ENCODE peak calls at places on chromosomes 12 and 14, in nine cellular contexts. J, Q, M, Y, N, E, T, B and S are unnamed samples.

GRCh38 chr14:60090864-60091519 is 731 bp upstream of the PCNX4 start:
- DNase-seq in Q (no peak), T (peak; percentile 75), B (no peak), E (no peak), M (peak; percentile 50), J (peak; percentile 54), N (peak; percentile 80), Y (no peak), S (peak; percentile 51)

GRCh38 chr12:117972341-117972740 is 3.6 kb upstream of the KSR2 start:
- DNase-seq in J (no peak), Q (no peak), M (no peak), E (no peak), N (no peak), T (no peak), Y (no peak), B (no peak), S (no peak)

GRCh38 chr12:86256169-86256568 is at the start of gene MGAT4C:
- DNase-seq in Q (no peak), M (no peak), T (no peak), J (no peak), N (no peak), B (no peak), E (no peak), Y (no peak), S (no peak)

GRCh38 chr12:24444634-24445033 is 495.2 kb upstream of the SOX5 start:
- DNase-seq in B (no peak), N (no peak), Y (no peak), M (no peak), J (no peak), Q (no peak), E (no peak), T (no peak), S (no peak)

GRCh38 chr12:116346222-116346621 is 68.7 kb upstream of the MED13L start:
- DNase-seq in M (peak; percentile 20), T (peak; percentile 62), B (peak; percentile 39), E (no peak), J (peak; percentile 70), N (no peak), Q (no peak), Y (no peak), S (no peak)

GRCh38 chr14:54175298-54175942 is 218.8 kb upstream of the BMP4 start:
- DNase-seq in B (peak; percentile 73), Q (no peak), J (peak; percentile 89), T (peak; percentile 77), N (peak; percentile 73), M (peak; percentile 55), E (no peak), Y (no peak), S (peak; percentile 14)

GRCh38 chr12:83739602-83740001 is 1052.9 kb downstream of the TMTC2 start:
- DNase-seq in E (no peak), M (no peak), T (no peak), B (no peak), Q (no peak), N (no peak), Y (no peak), J (no peak), S (no peak)

GRCh38 chr14:24137529-24138395 is 1.8 kb downstream of the PSME1 start:
- DNase-seq in B (no peak), Q (no peak), T (no peak), E (no peak), N (no peak), M (no peak), J (no peak), Y (peak; percentile 69), S (no peak)

GRCh38 chr12:104684884-104685283 is 228.1 kb downstream of the CHST11 start:
- DNase-seq in J (no peak), M (no peak), E (no peak), Y (no peak), Q (no peak), B (no peak), T (no peak), N (no peak), S (no peak)

GRCh38 chr12:73599268-73599667 is 938.4 kb upstream of the ATXN7L3B start:
- DNase-seq in Q (no peak), E (no peak), B (no peak), M (no peak), T (no peak), Y (no peak), J (no peak), N (no peak), S (no peak)

GRCh38 chr12:54134850-54135249 is 53.9 kb downstream of the SMUG1 start:
- DNase-seq in N (no peak), Y (no peak), E (no peak), J (no peak), B (no peak), M (no peak), Q (no peak), T (no peak), S (no peak)

GRCh38 chr12:109115758-109116610 is at the start of gene ACACB:
- DNase-seq in E (no peak), M (no peak), Q (no peak), N (peak; percentile 90), B (no peak), J (peak; percentile 61), Y (peak; percentile 82), T (peak; percentile 34), S (no peak)

GRCh38 chr12:14773685-14774073 is 29.6 kb downstream of the WBP11 start:
- DNase-seq in J (no peak), N (no peak), E (peak; percentile 68), B (no peak), Y (peak; percentile 88), T (no peak), M (no peak), Q (no peak), S (no peak)

GRCh38 chr14:64704145-64704742 is at the start of gene PLEKHG3:
- DNase-seq in Q (peak; percentile 90), M (peak; percentile 81), N (peak; percentile 93), E (peak; percentile 94), T (peak; percentile 85), Y (peak; percentile 90), B (peak; percentile 76), J (peak; percentile 94), S (no peak)

GRCh38 chr14:97841762-97842161 is 1044.6 kb downstream of the VRK1 start:
- DNase-seq in Y (no peak), B (no peak), J (no peak), E (no peak), N (no peak), M (no peak), Q (no peak), T (no peak), S (no peak)

GRCh38 chr14:95300002-95300696 is 19.6 kb downstream of the CLMN start:
- DNase-seq in Y (no peak), J (no peak), N (no peak), B (no peak), T (no peak), E (no peak), Q (no peak), M (no peak), S (no peak)

GRCh38 chr14:97113339-97113738 is 316.2 kb downstream of the VRK1 start:
- DNase-seq in Y (no peak), T (no peak), E (no peak), B (no peak), N (no peak), M (no peak), J (no peak), Q (no peak), S (no peak)

GRCh38 chr14:99575043-99576023 is 28.7 kb downstream of the CCDC85C start:
- DNase-seq in E (peak; percentile 92), J (no peak), N (no peak), T (peak; percentile 71), B (no peak), Y (no peak), Q (peak; percentile 80), M (peak; percentile 71), S (no peak)

GRCh38 chr12:52601671-52602070 is 408 bp upstream of the KRT72 start:
- DNase-seq in N (no peak), Y (no peak), T (no peak), M (no peak), Q (no peak), B (no peak), J (peak; percentile 34), E (no peak), S (no peak)

GRCh38 chr12:130715996-130716917 is at the start of gene RIMBP2:
- DNase-seq in T (no peak), M (peak; percentile 86), B (peak; percentile 68), J (peak; percentile 91), E (no peak), Y (peak; percentile 34), N (peak; percentile 43), Q (no peak), S (no peak)

GRCh38 chr12:57187222-57188089 is 29.1 kb upstream of the NXPH4 start:
- DNase-seq in Q (no peak), T (peak; percentile 78), Y (no peak), B (no peak), N (no peak), M (no peak), E (no peak), J (no peak), S (no peak)
- H3K36me3 ChIP-seq in Q (no peaks in the 10 kb centered on the region), T (peaks cover 5% of the 10 kb centered on the region), Y (peaks cover 82% of the 10 kb centered on the region), B (peaks cover 84% of the 10 kb centered on the region), N (peaks cover 91% of the 10 kb centered on the region), M (no peaks in the 10 kb centered on the region), E (no peaks in the 10 kb centered on the region), J (peaks cover 58% of the 10 kb centered on the region), S (no peaks in the 10 kb centered on the region)

DNA sequence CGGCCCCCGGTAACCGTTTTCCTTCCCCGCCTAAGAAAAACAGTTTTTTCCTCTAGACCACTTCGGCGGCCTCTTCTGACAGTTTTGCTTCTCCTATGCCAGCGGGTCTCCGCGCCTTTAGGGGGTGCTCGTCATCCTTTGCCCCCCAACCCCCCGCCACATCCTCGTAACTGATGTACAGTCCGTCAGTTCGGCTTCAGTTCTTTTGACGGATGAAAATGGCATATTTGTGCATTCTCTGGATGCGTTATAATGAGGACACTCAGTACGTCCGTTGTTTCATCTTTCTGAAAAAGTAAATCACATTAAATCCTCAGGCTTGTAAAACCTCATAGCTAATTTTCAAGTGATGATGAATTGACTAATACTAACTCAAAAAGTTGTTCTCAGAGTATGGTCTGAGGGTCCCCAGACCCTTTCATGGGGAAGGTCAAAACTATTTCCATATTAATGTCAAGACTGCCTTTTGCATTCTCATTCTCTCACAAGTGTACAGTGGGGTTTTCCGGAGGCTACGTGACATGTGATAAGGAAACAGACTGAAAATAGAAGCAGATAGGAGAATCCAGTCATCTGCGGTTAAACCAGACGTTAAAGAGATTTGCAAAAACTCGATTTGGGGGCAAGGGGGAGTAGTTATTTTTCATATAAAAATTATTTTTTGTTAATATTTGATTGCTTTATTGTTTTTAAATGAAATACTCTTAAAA is 829 bp upstream of the NAP1L1 start:
- DNase-seq in M (no peak), Q (no peak), E (no peak), J (no peak), N (no peak), B (peak; percentile 9), Y (no peak), T (peak; percentile 17), S (peak; percentile 41)
- H3K27ac ChIP-seq in M (peak overlapping the region; percentile 98), Q (peak overlapping the region; percentile 98), E (peak overlapping the region; percentile 99), J (peak overlapping the region; percentile 99), N (peak overlapping the region; percentile 99), B (peak overlapping the region; percentile 99), Y (peak overlapping the region; percentile 94), T (peak overlapping the region; percentile 94), S (peak overlapping the region; percentile 98)

GRCh38 chr12:110262442-110263388 is 18.3 kb upstream of the ATP2A2 start:
- DNase-seq in Y (no peak), J (no peak), T (no peak), Q (no peak), B (no peak), M (no peak), N (no peak), E (no peak), S (no peak)
- H3K27me3 ChIP-seq in Y (no peaks in the 10 kb centered on the region), J (no peaks in the 10 kb centered on the region), T (no peaks in the 10 kb centered on the region), Q (no peaks in the 10 kb centered on the region), B (no peaks in the 10 kb centered on the region), M (no peaks in the 10 kb centered on the region), N (no peaks in the 10 kb centered on the region), E (no peaks in the 10 kb centered on the region), S (no peaks in the 10 kb centered on the region)

GRCh38 chr14:88584451-88584850 is 21.6 kb downstream of the ZC3H14 start:
- DNase-seq in Y (no peak), E (no peak), M (no peak), Q (no peak), T (no peak), J (no peak), B (no peak), N (no peak), S (no peak)
- H3K36me3 ChIP-seq in Y (peaks cover 98% of the 10 kb centered on the region), E (no peaks in the 10 kb centered on the region), M (peaks cover 84% of the 10 kb centered on the region), Q (peaks cover 6% of the 10 kb centered on the region), T (peaks cover 75% of the 10 kb centered on the region), J (peaks cover 94% of the 10 kb centered on the region), B (peaks cover 12% of the 10 kb centered on the region), N (peaks cover 97% of the 10 kb centered on the region), S (peaks cover 8% of the 10 kb centered on the region)